ENCODE peak calls at places on chromosomes 13 and 19, in five cellular contexts. One of them, this sample, is unnamed.
A peak's percentile ranks its signal among the peaks of the same experiment; 100 is the strongest.

GRCh38 chr13:43792456-43792855 is 5.7 kb upstream of the ENOX1 start:
- DNase-seq in A549: no peak
- DNase-seq in GM12878: no peak
- DNase-seq in K562: no peak
- DNase-seq in SK-N-SH: no peak
- DNase-seq in this sample: no peak

GRCh38 chr13:33441015-33441414 is 155.5 kb upstream of the STARD13 start:
- DNase-seq in A549: peak; percentile 3
- DNase-seq in GM12878: no peak
- DNase-seq in K562: no peak
- DNase-seq in SK-N-SH: peak; percentile 10
- DNase-seq in this sample: peak; percentile 47

GRCh38 chr19:58212336-58213074 is 16.2 kb upstream of the ZNF544 start:
- DNase-seq in A549: no peak
- DNase-seq in GM12878: no peak
- DNase-seq in K562: no peak
- DNase-seq in SK-N-SH: no peak
- DNase-seq in this sample: no peak

GRCh38 chr19:5397804-5398692 is 57.2 kb upstream of the ZNRF4 start:
- DNase-seq in A549: peak; percentile 60
- DNase-seq in GM12878: no peak
- DNase-seq in K562: peak; percentile 67
- DNase-seq in SK-N-SH: peak; percentile 81
- DNase-seq in this sample: no peak

GRCh38 chr19:34365463-34366401 is 736 bp downstream of the GPI start:
- DNase-seq in A549: no peak
- DNase-seq in GM12878: no peak
- DNase-seq in K562: peak; percentile 64
- DNase-seq in SK-N-SH: peak; percentile 67
- DNase-seq in this sample: peak; percentile 32

GRCh38 chr19:51122112-51122981 is 2.4 kb upstream of the SIGLEC9 start:
- DNase-seq in A549: no peak
- DNase-seq in GM12878: no peak
- DNase-seq in K562: no peak
- DNase-seq in SK-N-SH: no peak
- DNase-seq in this sample: no peak

GRCh38 chr19:934865-935422 is 9.1 kb downstream of the ARID3A start:
- DNase-seq in A549: no peak
- DNase-seq in GM12878: no peak
- DNase-seq in K562: no peak
- DNase-seq in SK-N-SH: peak; percentile 85
- DNase-seq in this sample: peak; percentile 49

GRCh38 chr19:49272204-49272603 is 52.8 kb downstream of the SLC6A16 start:
- DNase-seq in A549: no peak
- DNase-seq in GM12878: no peak
- DNase-seq in K562: no peak
- DNase-seq in SK-N-SH: no peak
- DNase-seq in this sample: peak; percentile 57

GRCh38 chr13:92602560-92602959 is 624.0 kb upstream of the GPC6 start:
- DNase-seq in A549: no peak
- DNase-seq in GM12878: no peak
- DNase-seq in K562: no peak
- DNase-seq in SK-N-SH: no peak
- DNase-seq in this sample: peak; percentile 9

GRCh38 chr13:20101467-20102316 is 59.2 kb downstream of the GJA3 start:
- DNase-seq in A549: no peak
- DNase-seq in GM12878: no peak
- DNase-seq in K562: no peak
- DNase-seq in SK-N-SH: no peak
- DNase-seq in this sample: no peak

GRCh38 chr19:10863107-10863700 is 8.1 kb upstream of the CARM1 start:
- DNase-seq in A549: no peak
- DNase-seq in GM12878: no peak
- DNase-seq in K562: peak; percentile 38
- DNase-seq in SK-N-SH: no peak
- DNase-seq in this sample: no peak

GRCh38 chr13:23868521-23868920 is 20.7 kb downstream of the MIPEP start:
- DNase-seq in A549: no peak
- DNase-seq in GM12878: no peak
- DNase-seq in K562: no peak
- DNase-seq in SK-N-SH: no peak
- DNase-seq in this sample: peak; percentile 95
- TF ChIP-seq RCOR1 in A549: no peak
- TF ChIP-seq RCOR1 in GM12878: no peak
- TF ChIP-seq RCOR1 in K562: no peak
- TF ChIP-seq RCOR1 in SK-N-SH: no peak
- TF ChIP-seq RCOR1 in this sample: no peak

GRCh38 chr13:100597253-100597652 is 8.7 kb upstream of the GGACT start:
- DNase-seq in A549: no peak
- DNase-seq in GM12878: no peak
- DNase-seq in K562: no peak
- DNase-seq in SK-N-SH: no peak
- DNase-seq in this sample: peak; percentile 17
- TF ChIP-seq RCOR1 in A549: no peak
- TF ChIP-seq RCOR1 in GM12878: no peak
- TF ChIP-seq RCOR1 in K562: no peak
- TF ChIP-seq RCOR1 in SK-N-SH: no peak
- TF ChIP-seq RCOR1 in this sample: no peak

GRCh38 chr19:53581871-53582279 is 43.9 kb downstream of the ZNF331 start:
- DNase-seq in A549: no peak
- DNase-seq in GM12878: no peak
- DNase-seq in K562: no peak
- DNase-seq in SK-N-SH: no peak
- DNase-seq in this sample: no peak
- TF ChIP-seq RCOR1 in A549: no peak
- TF ChIP-seq RCOR1 in GM12878: no peak
- TF ChIP-seq RCOR1 in K562: no peak
- TF ChIP-seq RCOR1 in SK-N-SH: no peak
- TF ChIP-seq RCOR1 in this sample: no peak

GRCh38 chr13:98510156-98510509 is 66.8 kb downstream of the STK24 start:
- DNase-seq in A549: no peak
- DNase-seq in GM12878: no peak
- DNase-seq in K562: no peak
- DNase-seq in SK-N-SH: no peak
- DNase-seq in this sample: no peak

GRCh38 chr13:98507060-98507797 is 69.7 kb downstream of the STK24 start:
- DNase-seq in A549: no peak
- DNase-seq in GM12878: no peak
- DNase-seq in K562: no peak
- DNase-seq in SK-N-SH: peak; percentile 55
- DNase-seq in this sample: no peak

GRCh38 chr13:98511435-98511834 is 65.5 kb downstream of the STK24 start:
- DNase-seq in A549: no peak
- DNase-seq in GM12878: no peak
- DNase-seq in K562: no peak
- DNase-seq in SK-N-SH: no peak
- DNase-seq in this sample: no peak

GRCh38 chr13:98508280-98509074 is 68.4 kb downstream of the STK24 start:
- DNase-seq in A549: no peak
- DNase-seq in GM12878: no peak
- DNase-seq in K562: no peak
- DNase-seq in SK-N-SH: no peak
- DNase-seq in this sample: peak; percentile 79

GRCh38 chr13:98509271-98510155 is 67.4 kb downstream of the STK24 start:
- DNase-seq in A549: peak; percentile 28
- DNase-seq in GM12878: peak; percentile 79
- DNase-seq in K562: peak; percentile 82
- DNase-seq in SK-N-SH: no peak
- DNase-seq in this sample: peak; percentile 92
- TF ChIP-seq RCOR1 in A549: no peak
- TF ChIP-seq RCOR1 in GM12878: peak; percentile 34
- TF ChIP-seq RCOR1 in K562: no peak
- TF ChIP-seq RCOR1 in SK-N-SH: no peak
- TF ChIP-seq RCOR1 in this sample: peak; percentile 32

GRCh38 chr13:109545964-109546363 is 240.4 kb downstream of the IRS2 start:
- DNase-seq in A549: no peak
- DNase-seq in GM12878: no peak
- DNase-seq in K562: no peak
- DNase-seq in SK-N-SH: no peak
- DNase-seq in this sample: no peak

DNA sequence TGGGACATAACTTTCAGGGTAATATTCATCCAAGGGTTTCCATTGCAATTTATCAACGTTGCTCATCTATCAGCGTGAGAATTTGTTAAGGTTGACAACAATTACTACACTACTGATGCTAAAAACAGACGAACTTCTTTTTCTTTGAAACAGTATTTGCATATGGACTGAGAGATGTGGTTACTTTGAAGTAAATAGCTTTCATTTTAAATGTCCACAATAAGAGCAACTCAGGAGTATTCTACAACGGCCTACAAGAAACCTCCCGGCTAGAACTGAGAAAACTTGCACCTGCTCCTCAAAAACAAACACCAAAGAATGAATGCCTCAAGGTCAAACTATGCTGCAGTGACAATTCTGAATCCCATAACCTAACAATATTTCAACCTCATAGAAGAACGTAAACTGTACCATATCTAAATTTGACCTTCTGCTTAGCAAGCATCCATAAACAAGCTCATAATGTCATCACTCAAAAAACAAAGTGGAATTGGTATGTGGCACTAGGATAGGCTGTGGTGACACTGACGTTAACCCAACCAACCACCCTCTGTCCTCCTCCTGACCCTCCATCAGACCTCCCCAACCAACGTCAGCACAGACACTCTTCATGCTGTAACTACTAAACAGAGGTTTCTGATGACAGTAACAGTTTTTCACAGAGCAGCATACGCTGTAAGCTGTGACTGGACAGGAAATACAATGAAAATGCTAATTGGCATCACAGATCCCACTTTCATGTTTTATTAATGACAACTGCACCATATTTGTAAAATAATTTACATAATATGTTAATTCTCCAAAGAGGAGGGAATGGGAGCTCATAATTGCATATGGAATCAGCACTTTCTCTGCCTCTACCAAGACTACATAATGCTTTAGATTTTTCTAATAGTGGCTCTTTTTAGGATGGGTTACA is 238.2 kb downstream of the IRS2 start:
- DNase-seq in A549: no peak
- DNase-seq in GM12878: no peak
- DNase-seq in K562: no peak
- DNase-seq in SK-N-SH: no peak
- DNase-seq in this sample: no peak
- TF ChIP-seq RCOR1 in A549: no peak
- TF ChIP-seq RCOR1 in GM12878: no peak
- TF ChIP-seq RCOR1 in K562: no peak
- TF ChIP-seq RCOR1 in SK-N-SH: no peak
- TF ChIP-seq RCOR1 in this sample: no peak

GRCh38 chr19:14127929-14128509 is 8.4 kb downstream of the ASF1B start:
- DNase-seq in A549: no peak
- DNase-seq in GM12878: peak; percentile 49
- DNase-seq in K562: no peak
- DNase-seq in SK-N-SH: no peak
- DNase-seq in this sample: no peak
- TF ChIP-seq RCOR1 in A549: no peak
- TF ChIP-seq RCOR1 in GM12878: no peak
- TF ChIP-seq RCOR1 in K562: no peak
- TF ChIP-seq RCOR1 in SK-N-SH: no peak
- TF ChIP-seq RCOR1 in this sample: no peak

GRCh38 chr13:78714717-78715116 is 55.8 kb upstream of the OBI1 start:
- DNase-seq in A549: no peak
- DNase-seq in GM12878: no peak
- DNase-seq in K562: no peak
- DNase-seq in SK-N-SH: no peak
- DNase-seq in this sample: no peak

GRCh38 chr13:78709028-78709427 is 50.1 kb upstream of the OBI1 start:
- DNase-seq in A549: no peak
- DNase-seq in GM12878: no peak
- DNase-seq in K562: no peak
- DNase-seq in SK-N-SH: no peak
- DNase-seq in this sample: no peak

DNA sequence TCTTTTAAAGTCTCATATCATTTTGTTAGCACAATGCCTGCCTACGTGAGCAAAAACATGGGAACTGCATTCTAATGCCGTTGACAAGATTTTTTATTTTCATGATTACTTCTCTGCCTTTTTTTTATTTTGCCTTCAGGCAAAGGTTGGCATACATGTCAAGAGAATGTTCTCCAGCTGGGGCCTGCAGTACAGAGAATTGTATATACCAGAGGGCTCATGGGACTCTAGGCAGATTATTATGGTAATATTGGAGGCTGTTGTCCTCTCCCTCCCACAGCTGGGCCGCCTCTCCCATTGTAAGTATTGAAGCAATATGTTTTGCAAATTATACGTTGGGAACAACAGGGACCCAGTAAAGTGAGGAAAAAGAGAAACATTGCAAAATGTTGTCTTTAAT is 53.9 kb upstream of the OBI1 start:
- DNase-seq in A549: no peak
- DNase-seq in GM12878: no peak
- DNase-seq in K562: no peak
- DNase-seq in SK-N-SH: no peak
- DNase-seq in this sample: no peak
- TF ChIP-seq RCOR1 in A549: no peak
- TF ChIP-seq RCOR1 in GM12878: no peak
- TF ChIP-seq RCOR1 in K562: no peak
- TF ChIP-seq RCOR1 in SK-N-SH: no peak
- TF ChIP-seq RCOR1 in this sample: no peak

GRCh38 chr13:111037838-111038397 is 77.2 kb upstream of the ARHGEF7 start:
- DNase-seq in A549: no peak
- DNase-seq in GM12878: no peak
- DNase-seq in K562: no peak
- DNase-seq in SK-N-SH: no peak
- DNase-seq in this sample: no peak
- TF ChIP-seq RCOR1 in A549: no peak
- TF ChIP-seq RCOR1 in GM12878: no peak
- TF ChIP-seq RCOR1 in K562: no peak
- TF ChIP-seq RCOR1 in SK-N-SH: no peak
- TF ChIP-seq RCOR1 in this sample: no peak

DNA sequence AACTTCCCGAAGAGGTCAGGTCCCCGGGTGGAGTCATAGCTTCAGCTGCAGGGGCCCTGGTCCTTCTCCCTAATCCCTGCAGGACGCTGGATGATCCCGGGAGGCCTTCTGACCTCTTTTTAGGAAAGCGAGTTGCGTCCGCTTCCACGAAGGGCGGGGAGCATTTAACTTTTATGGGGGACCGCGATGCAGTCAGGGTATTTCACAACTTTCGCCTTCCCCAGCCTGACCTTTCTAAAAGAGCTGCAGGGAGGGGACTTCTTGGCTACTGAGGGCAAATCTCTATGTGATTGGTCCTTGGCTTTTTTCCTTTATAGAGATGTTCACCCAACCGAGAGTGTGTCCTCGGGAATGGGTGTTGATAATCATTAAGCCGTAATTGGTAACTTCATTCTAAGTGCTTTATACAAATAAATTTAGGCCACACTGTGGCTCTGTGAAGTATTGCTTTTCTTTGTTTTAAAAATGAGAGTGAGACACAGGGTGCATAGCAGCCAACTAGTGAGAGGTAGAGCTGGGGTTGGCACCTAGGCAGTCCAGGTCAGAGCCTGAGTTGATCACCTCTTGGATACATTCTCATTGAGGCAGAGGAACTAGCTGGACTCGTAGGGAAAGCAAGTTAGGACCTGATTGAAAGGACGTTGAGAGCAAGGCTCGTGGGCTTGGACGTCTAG is 841 bp downstream of the ZNF230 start:
- DNase-seq in A549: peak; percentile 37
- DNase-seq in GM12878: no peak
- DNase-seq in K562: peak; percentile 18
- DNase-seq in SK-N-SH: no peak
- DNase-seq in this sample: no peak
- TF ChIP-seq RCOR1 in A549: no peak
- TF ChIP-seq RCOR1 in GM12878: no peak
- TF ChIP-seq RCOR1 in K562: no peak
- TF ChIP-seq RCOR1 in SK-N-SH: no peak
- TF ChIP-seq RCOR1 in this sample: no peak